ENCODE peak calls at places on chromosomes 2 and 18, in seven cellular contexts. One of them, this sample, is unnamed.
A peak's percentile ranks its signal among the peaks of the same experiment; 100 is the strongest.

GRCh38 chr2:201220102-201220570 is 37.2 kb downstream of the CASP10 start:
- DNase-seq in endothelial cell: peak; percentile 18
- DNase-seq in cardiac fibroblast: peak; percentile 71
- DNase-seq in right lobe of liver: no peak
- DNase-seq in DND-41: peak; percentile 74
- DNase-seq in upper lobe of right lung: no peak
- DNase-seq in mammary epithelial cell: no peak
- DNase-seq in this sample: no peak

GRCh38 chr18:614193-614592 is 17.4 kb downstream of the CLUL1 start:
- DNase-seq in right lobe of liver: no peak
- DNase-seq in mammary epithelial cell: no peak
- DNase-seq in DND-41: no peak
- DNase-seq in endothelial cell: no peak
- DNase-seq in upper lobe of right lung: no peak
- DNase-seq in cardiac fibroblast: no peak
- DNase-seq in this sample: no peak

GRCh38 chr2:60976271-60976670 is 41.2 kb upstream of the PEX13 start:
- DNase-seq in DND-41: no peak
- DNase-seq in upper lobe of right lung: no peak
- DNase-seq in endothelial cell: no peak
- DNase-seq in mammary epithelial cell: no peak
- DNase-seq in right lobe of liver: no peak
- DNase-seq in cardiac fibroblast: no peak
- DNase-seq in this sample: no peak

GRCh38 chr2:172701250-172701649 is 34.4 kb upstream of the RAPGEF4 start:
- DNase-seq in endothelial cell: no peak
- DNase-seq in cardiac fibroblast: peak; percentile 16
- DNase-seq in right lobe of liver: no peak
- DNase-seq in DND-41: no peak
- DNase-seq in mammary epithelial cell: peak; percentile 94
- DNase-seq in upper lobe of right lung: no peak
- DNase-seq in this sample: peak; percentile 31

GRCh38 chr2:232942831-232943230 is 70.2 kb downstream of the NGEF start:
- DNase-seq in mammary epithelial cell: no peak
- DNase-seq in right lobe of liver: no peak
- DNase-seq in upper lobe of right lung: no peak
- DNase-seq in endothelial cell: no peak
- DNase-seq in cardiac fibroblast: no peak
- DNase-seq in DND-41: no peak
- DNase-seq in this sample: no peak

GRCh38 chr2:12456293-12457151 is 260.2 kb upstream of the TRIB2 start:
- DNase-seq in mammary epithelial cell: peak; percentile 96
- DNase-seq in DND-41: peak; percentile 83
- DNase-seq in endothelial cell: no peak
- DNase-seq in upper lobe of right lung: peak; percentile 93
- DNase-seq in cardiac fibroblast: peak; percentile 100
- DNase-seq in right lobe of liver: peak; percentile 90
- DNase-seq in this sample: peak; percentile 100

GRCh38 chr2:101113441-101114267 is 37.5 kb downstream of the TBC1D8 start:
- DNase-seq in endothelial cell: no peak
- DNase-seq in right lobe of liver: no peak
- DNase-seq in cardiac fibroblast: peak; percentile 87
- DNase-seq in mammary epithelial cell: peak; percentile 93
- DNase-seq in DND-41: peak; percentile 26
- DNase-seq in upper lobe of right lung: no peak
- DNase-seq in this sample: no peak

GRCh38 chr2:105382177-105382576 is 16.7 kb downstream of the FHL2 start:
- DNase-seq in cardiac fibroblast: no peak
- DNase-seq in DND-41: no peak
- DNase-seq in right lobe of liver: no peak
- DNase-seq in mammary epithelial cell: no peak
- DNase-seq in endothelial cell: no peak
- DNase-seq in upper lobe of right lung: no peak
- DNase-seq in this sample: no peak

GRCh38 chr2:47805850-47806249 is 22.9 kb downstream of the MSH6 start:
- DNase-seq in right lobe of liver: no peak
- DNase-seq in mammary epithelial cell: no peak
- DNase-seq in DND-41: no peak
- DNase-seq in endothelial cell: no peak
- DNase-seq in cardiac fibroblast: no peak
- DNase-seq in upper lobe of right lung: no peak
- DNase-seq in this sample: no peak

GRCh38 chr2:19425419-19425818 is 67.0 kb upstream of the OSR1 start:
- DNase-seq in upper lobe of right lung: no peak
- DNase-seq in DND-41: no peak
- DNase-seq in cardiac fibroblast: peak; percentile 48
- DNase-seq in mammary epithelial cell: no peak
- DNase-seq in endothelial cell: no peak
- DNase-seq in right lobe of liver: no peak
- DNase-seq in this sample: no peak

GRCh38 chr18:70454705-70455322 is 166.0 kb downstream of the SOCS6 start:
- DNase-seq in cardiac fibroblast: peak; percentile 79
- DNase-seq in right lobe of liver: no peak
- DNase-seq in DND-41: peak; percentile 24
- DNase-seq in endothelial cell: peak; percentile 57
- DNase-seq in mammary epithelial cell: peak; percentile 40
- DNase-seq in upper lobe of right lung: no peak
- DNase-seq in this sample: peak; percentile 31

GRCh38 chr2:202185816-202186221 is 52.6 kb downstream of the SUMO1 start:
- DNase-seq in upper lobe of right lung: no peak
- DNase-seq in DND-41: no peak
- DNase-seq in mammary epithelial cell: peak; percentile 46
- DNase-seq in right lobe of liver: peak; percentile 67
- DNase-seq in endothelial cell: no peak
- DNase-seq in cardiac fibroblast: peak; percentile 39
- DNase-seq in this sample: no peak

GRCh38 chr18:39624934-39625333 is 2059.3 kb upstream of the CELF4 start:
- DNase-seq in DND-41: no peak
- DNase-seq in endothelial cell: no peak
- DNase-seq in upper lobe of right lung: no peak
- DNase-seq in cardiac fibroblast: peak; percentile 36
- DNase-seq in right lobe of liver: no peak
- DNase-seq in mammary epithelial cell: peak; percentile 63
- DNase-seq in this sample: no peak

GRCh38 chr2:35846-36245 is 10.5 kb downstream of the FAM110C start:
- DNase-seq in mammary epithelial cell: peak; percentile 72
- DNase-seq in endothelial cell: no peak
- DNase-seq in right lobe of liver: no peak
- DNase-seq in DND-41: no peak
- DNase-seq in cardiac fibroblast: no peak
- DNase-seq in upper lobe of right lung: peak; percentile 76
- DNase-seq in this sample: no peak

DNA sequence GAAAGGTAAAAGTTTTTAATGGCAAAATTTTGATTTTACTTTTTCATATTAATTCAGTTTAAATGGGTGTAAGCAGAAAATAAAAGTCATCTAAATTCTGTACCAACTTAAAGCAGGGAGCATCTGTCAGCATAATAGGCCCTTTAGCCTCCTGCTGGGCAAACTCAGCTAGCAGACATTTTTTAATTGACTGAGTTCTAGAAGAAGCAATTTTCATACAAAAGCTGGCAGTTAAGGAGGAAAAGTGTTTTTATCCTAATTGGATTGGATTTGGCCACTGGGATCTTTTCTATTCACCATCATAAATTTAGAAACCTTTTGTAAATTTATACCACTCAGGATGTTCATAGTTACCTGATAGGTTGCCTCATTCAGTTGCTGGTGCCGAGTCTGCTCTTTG is 262.7 kb upstream of the FSIP2 start:
- DNase-seq in mammary epithelial cell: no peak
- DNase-seq in endothelial cell: no peak
- DNase-seq in upper lobe of right lung: no peak
- DNase-seq in right lobe of liver: no peak
- DNase-seq in DND-41: no peak
- DNase-seq in cardiac fibroblast: no peak
- DNase-seq in this sample: no peak
- TF ChIP-seq CTCF in mammary epithelial cell: peak; percentile 11
- TF ChIP-seq CTCF in endothelial cell: no peak
- TF ChIP-seq CTCF in upper lobe of right lung: no peak
- TF ChIP-seq CTCF in right lobe of liver: no peak
- TF ChIP-seq CTCF in DND-41: no peak
- TF ChIP-seq CTCF in cardiac fibroblast: no peak
- TF ChIP-seq CTCF in this sample: peak; percentile 30

DNA sequence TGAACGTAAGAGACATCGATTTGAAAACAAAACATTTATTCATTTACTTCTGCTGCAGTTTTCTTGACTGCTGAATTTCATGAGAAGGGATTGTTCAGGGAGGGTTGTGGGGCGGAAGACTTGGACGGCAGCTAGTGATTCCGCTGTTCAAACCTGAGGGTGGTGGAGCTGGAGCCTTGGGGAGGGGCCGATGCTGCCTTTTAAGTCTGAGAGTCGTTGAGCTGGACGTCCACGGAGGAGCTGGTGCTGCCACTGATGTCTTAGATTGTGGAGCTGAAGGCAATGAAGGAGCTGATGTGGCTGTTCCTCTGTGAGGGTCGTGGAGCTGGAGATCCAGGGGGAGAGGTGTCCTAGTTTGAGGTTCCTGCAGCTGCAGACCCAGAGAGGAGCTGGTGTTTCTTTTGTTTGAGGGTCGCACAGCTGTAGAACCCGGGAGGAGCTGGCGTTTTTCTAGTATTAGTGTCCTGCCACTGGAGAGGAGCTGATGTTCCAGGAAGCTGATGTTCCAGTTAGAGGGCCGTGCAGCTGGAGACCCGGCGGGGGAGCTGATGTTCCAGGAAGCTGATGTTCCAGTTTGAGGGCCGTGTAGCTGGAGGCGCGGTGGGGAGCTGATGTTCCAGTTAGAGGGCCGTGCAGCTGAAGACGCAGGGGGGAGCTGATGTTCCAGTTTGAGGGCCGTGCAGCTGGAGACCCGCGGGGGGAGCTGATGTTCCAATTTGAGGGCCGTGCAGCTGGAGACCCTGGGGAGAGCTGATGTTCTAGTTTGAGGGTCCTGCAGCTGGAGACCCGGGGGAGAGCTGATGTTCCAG is 150.9 kb downstream of the RTP5 start:
- DNase-seq in cardiac fibroblast: peak; percentile 20
- DNase-seq in DND-41: peak; percentile 9
- DNase-seq in mammary epithelial cell: no peak
- DNase-seq in upper lobe of right lung: peak; percentile 53
- DNase-seq in right lobe of liver: no peak
- DNase-seq in endothelial cell: no peak
- DNase-seq in this sample: no peak
- TF ChIP-seq CTCF in cardiac fibroblast: peak; percentile 21
- TF ChIP-seq CTCF in DND-41: peak; percentile 40
- TF ChIP-seq CTCF in mammary epithelial cell: no peak
- TF ChIP-seq CTCF in upper lobe of right lung: no peak
- TF ChIP-seq CTCF in right lobe of liver: peak; percentile 22
- TF ChIP-seq CTCF in endothelial cell: no peak
- TF ChIP-seq CTCF in this sample: peak; percentile 31

DNA sequence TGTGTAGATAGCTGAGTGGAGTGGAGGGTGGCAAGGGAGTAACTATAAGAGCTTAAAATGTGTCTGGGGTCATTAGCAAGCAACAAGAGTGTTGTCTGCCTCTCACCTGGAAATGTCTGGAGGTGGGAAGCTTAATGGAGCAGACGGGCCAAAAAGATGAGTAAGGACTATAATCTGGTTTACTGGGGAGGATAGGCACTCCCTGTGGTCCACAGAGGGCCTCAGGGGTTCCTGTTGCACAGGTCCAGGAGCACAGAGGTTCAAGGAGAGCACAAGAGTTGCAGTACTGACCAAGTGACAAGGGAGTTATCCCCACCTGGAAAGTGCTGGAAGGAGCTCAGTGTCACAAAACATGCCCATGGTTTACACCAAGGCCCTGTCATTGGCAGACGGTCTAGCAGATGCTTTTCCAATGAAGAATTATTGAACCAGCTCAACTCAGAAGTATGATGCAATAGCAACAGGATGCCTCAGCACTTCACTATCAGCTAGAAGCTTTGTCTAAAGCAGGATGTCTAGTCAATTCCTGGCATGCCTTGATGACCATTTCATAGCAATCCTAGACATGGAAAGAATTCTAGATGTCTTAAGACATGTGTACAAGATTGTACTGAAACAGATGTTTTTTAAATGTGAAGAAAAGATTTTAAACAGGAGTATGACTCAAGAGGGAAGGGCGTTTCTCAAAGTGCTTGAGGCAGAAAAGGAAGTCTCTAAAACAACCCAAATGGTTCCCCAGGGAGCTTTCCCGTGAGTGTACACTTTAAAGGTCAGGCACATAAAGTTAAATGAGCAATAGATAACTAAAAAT is 62.9 kb upstream of the SERPINE2 start:
- DNase-seq in DND-41: no peak
- DNase-seq in mammary epithelial cell: peak; percentile 94
- DNase-seq in upper lobe of right lung: no peak
- DNase-seq in right lobe of liver: no peak
- DNase-seq in cardiac fibroblast: peak; percentile 92
- DNase-seq in endothelial cell: no peak
- DNase-seq in this sample: peak; percentile 80
- TF ChIP-seq CTCF in DND-41: no peak
- TF ChIP-seq CTCF in mammary epithelial cell: no peak
- TF ChIP-seq CTCF in upper lobe of right lung: no peak
- TF ChIP-seq CTCF in right lobe of liver: no peak
- TF ChIP-seq CTCF in cardiac fibroblast: no peak
- TF ChIP-seq CTCF in endothelial cell: no peak
- TF ChIP-seq CTCF in this sample: no peak

GRCh38 chr18:22174341-22175148 is 5.2 kb downstream of the GATA6 start:
- DNase-seq in DND-41: no peak
- DNase-seq in upper lobe of right lung: no peak
- DNase-seq in cardiac fibroblast: peak; percentile 62
- DNase-seq in mammary epithelial cell: no peak
- DNase-seq in right lobe of liver: no peak
- DNase-seq in endothelial cell: no peak
- DNase-seq in this sample: no peak
- TF ChIP-seq CTCF in DND-41: no peak
- TF ChIP-seq CTCF in upper lobe of right lung: no peak
- TF ChIP-seq CTCF in cardiac fibroblast: no peak
- TF ChIP-seq CTCF in mammary epithelial cell: no peak
- TF ChIP-seq CTCF in right lobe of liver: no peak
- TF ChIP-seq CTCF in endothelial cell: no peak
- TF ChIP-seq CTCF in this sample: peak; percentile 44

GRCh38 chr18:48137354-48138208 is 207.1 kb upstream of the SMAD2 start:
- DNase-seq in upper lobe of right lung: no peak
- DNase-seq in cardiac fibroblast: no peak
- DNase-seq in right lobe of liver: no peak
- DNase-seq in endothelial cell: no peak
- DNase-seq in DND-41: peak; percentile 42
- DNase-seq in mammary epithelial cell: no peak
- DNase-seq in this sample: no peak

GRCh38 chr18:48136544-48137353 is 206.3 kb upstream of the SMAD2 start:
- DNase-seq in upper lobe of right lung: no peak
- DNase-seq in mammary epithelial cell: no peak
- DNase-seq in cardiac fibroblast: no peak
- DNase-seq in endothelial cell: peak; percentile 27
- DNase-seq in right lobe of liver: no peak
- DNase-seq in DND-41: peak; percentile 15
- DNase-seq in this sample: no peak

GRCh38 chr18:48134609-48135008 is 204.2 kb upstream of the SMAD2 start:
- DNase-seq in mammary epithelial cell: no peak
- DNase-seq in right lobe of liver: no peak
- DNase-seq in upper lobe of right lung: no peak
- DNase-seq in cardiac fibroblast: no peak
- DNase-seq in DND-41: no peak
- DNase-seq in endothelial cell: no peak
- DNase-seq in this sample: no peak

GRCh38 chr18:48135436-48135966 is 205.0 kb upstream of the SMAD2 start:
- DNase-seq in cardiac fibroblast: no peak
- DNase-seq in mammary epithelial cell: no peak
- DNase-seq in upper lobe of right lung: no peak
- DNase-seq in endothelial cell: no peak
- DNase-seq in right lobe of liver: no peak
- DNase-seq in DND-41: no peak
- DNase-seq in this sample: no peak

GRCh38 chr18:48136051-48136543 is 205.6 kb upstream of the SMAD2 start:
- DNase-seq in upper lobe of right lung: no peak
- DNase-seq in mammary epithelial cell: no peak
- DNase-seq in right lobe of liver: no peak
- DNase-seq in cardiac fibroblast: no peak
- DNase-seq in DND-41: no peak
- DNase-seq in endothelial cell: peak; percentile 30
- DNase-seq in this sample: no peak
- TF ChIP-seq CTCF in upper lobe of right lung: peak; percentile 19
- TF ChIP-seq CTCF in mammary epithelial cell: no peak
- TF ChIP-seq CTCF in right lobe of liver: no peak
- TF ChIP-seq CTCF in cardiac fibroblast: no peak
- TF ChIP-seq CTCF in DND-41: no peak
- TF ChIP-seq CTCF in endothelial cell: no peak
- TF ChIP-seq CTCF in this sample: no peak

This sample was measured in epithelial cell of proximal tubule.